ENCODE peak calls at places on chromosome 22, in nine cellular contexts. O, H, L, Z, W, T, C, R and I are unnamed samples. For H3K9me3, the result is how much of the 10 kb centered on the place peaks cover.

GRCh38 chr22:23400286-23400981 is 179.7 kb downstream of the IGLL1 start:
- DNase-seq in O (no peak), H (no peak), L (no peak), Z (no peak), W (no peak), T (peak), C (no peak), R (no peak), I (no peak)

GRCh38 chr22:49784630-49784971 is 43.1 kb downstream of the BRD1 start:
- DNase-seq in O (no peak), H (no peak), L (no peak), Z (no peak), W (no peak), T (no peak), C (no peak), R (no peak), I (no peak)

GRCh38 chr22:24104307-24105017 is 76.8 kb upstream of the SUSD2 start:
- DNase-seq in O (no peak), H (no peak), L (no peak), Z (no peak), W (no peak), T (peak), C (no peak), R (peak), I (no peak)

GRCh38 chr22:29801796-29802195 is 34.6 kb downstream of the UQCR10 start:
- DNase-seq in O (no peak), H (no peak), L (no peak), Z (no peak), W (no peak), T (no peak), C (no peak), R (no peak), I (no peak)

GRCh38 chr22:19234126-19234896 is 55.8 kb upstream of the SLC25A1 start:
- DNase-seq in O (no peak), H (no peak), L (no peak), Z (no peak), W (peak), T (no peak), C (no peak), R (no peak), I (no peak)

GRCh38 chr22:31247726-31248125 is 35.6 kb downstream of the LIMK2 start:
- DNase-seq in O (no peak), H (no peak), L (no peak), Z (no peak), W (no peak), T (no peak), C (no peak), R (no peak), I (no peak)

GRCh38 chr22:23781533-23781932 is 5.2 kb upstream of the SMARCB1 start:
- DNase-seq in O (no peak), H (no peak), L (no peak), Z (no peak), W (no peak), T (no peak), C (no peak), R (no peak), I (no peak)

GRCh38 chr22:19948057-19948760 is 6.6 kb upstream of the TXNRD2 start:
- DNase-seq in O (no peak), H (no peak), L (no peak), Z (no peak), W (no peak), T (no peak), C (no peak), R (no peak), I (no peak)

GRCh38 chr22:27810566-27810965 is 9.0 kb upstream of the MN1 start:
- DNase-seq in O (no peak), H (peak), L (peak), Z (peak), W (no peak), T (peak), C (peak), R (no peak), I (no peak)

GRCh38 chr22:31177420-31178162 is 17.6 kb downstream of the RNF185 start:
- DNase-seq in O (no peak), H (no peak), L (no peak), Z (peak), W (no peak), T (no peak), C (no peak), R (no peak), I (no peak)

GRCh38 chr22:29767289-29768051 is at the start of gene UQCR10:
- DNase-seq in O (peak), H (peak), L (peak), Z (peak), W (peak), T (peak), C (peak), R (peak), I (peak)

GRCh38 chr22:43490311-43490710 is 78.5 kb downstream of the MPPED1 start:
- DNase-seq in O (no peak), H (no peak), L (no peak), Z (no peak), W (no peak), T (no peak), C (no peak), R (no peak), I (no peak)

GRCh38 chr22:48436201-48436931 is 1391.3 kb downstream of the BRD1 start:
- DNase-seq in O (no peak), H (no peak), L (no peak), Z (no peak), W (no peak), T (no peak), C (no peak), R (peak), I (no peak)
- H3K9me3 ChIP-seq in O (under half), H (under half), L (under half), Z (under half), W (under half), T (under half), C (under half), R (under half), I (under half)

GRCh38 chr22:39205344-39206021 is 39.3 kb downstream of the PDGFB start:
- DNase-seq in O (peak), H (peak), L (no peak), Z (no peak), W (peak), T (peak), C (no peak), R (peak), I (no peak)
- TF ChIP-seq POLR2AphosphoS5 in O (no peak), H (no peak), L (no peak), Z (no peak), W (no peak), T (no peak), C (no peak), R (peak), I (no peak)

GRCh38 chr22:42138122-42138770 is 7.6 kb upstream of the CYP2D6 start:
- DNase-seq in O (no peak), H (no peak), L (no peak), Z (no peak), W (no peak), T (no peak), C (no peak), R (no peak), I (no peak)

GRCh38 chr22:42132457-42132856 is 1.8 kb upstream of the CYP2D6 start:
- DNase-seq in O (no peak), H (no peak), L (no peak), Z (no peak), W (no peak), T (no peak), C (no peak), R (no peak), I (peak)

GRCh38 chr22:42138972-42139371 is 8.4 kb upstream of the CYP2D6 start:
- DNase-seq in O (no peak), H (no peak), L (no peak), Z (no peak), W (no peak), T (no peak), C (no peak), R (no peak), I (no peak)

GRCh38 chr22:42131562-42131961 is 952 bp upstream of the CYP2D6 start:
- DNase-seq in O (no peak), H (peak), L (no peak), Z (no peak), W (no peak), T (no peak), C (no peak), R (no peak), I (peak)

GRCh38 chr22:42134033-42135020 is 3.7 kb upstream of the CYP2D6 start:
- DNase-seq in O (no peak), H (no peak), L (no peak), Z (no peak), W (no peak), T (no peak), C (no peak), R (no peak), I (peak)
- H3K9me3 ChIP-seq in O (under half), H (under half), L (under half), Z (under half), W (under half), T (under half), C (under half), R (under half), I (under half)

GRCh38 chr22:38566726-38567504 is 3.1 kb downstream of the DMC1 start:
- DNase-seq in O (no peak), H (no peak), L (no peak), Z (no peak), W (no peak), T (no peak), C (no peak), R (no peak), I (no peak)
- TF ChIP-seq POLR2AphosphoS5 in O (no peak), H (no peak), L (no peak), Z (no peak), W (no peak), T (no peak), C (no peak), R (no peak), I (no peak)

GRCh38 chr22:47294222-47294532 is 531.7 kb downstream of the TBC1D22A start:
- DNase-seq in O (no peak), H (no peak), L (peak), Z (no peak), W (no peak), T (peak), C (no peak), R (no peak), I (peak)
- H3K9me3 ChIP-seq in O (under half), H (under half), L (under half), Z (under half), W (under half), T (under half), C (under half), R (under half), I (under half)

GRCh38 chr22:44975444-44976262 is 34.2 kb downstream of the PHF21B start:
- DNase-seq in O (peak), H (peak), L (peak), Z (peak), W (peak), T (peak), C (peak), R (peak), I (peak)
- TF ChIP-seq POLR2AphosphoS5 in O (no peak), H (no peak), L (no peak), Z (peak), W (no peak), T (no peak), C (no peak), R (peak), I (no peak)